ENCODE peak calls at places on chromosomes 4 and X, in six cellular contexts. G is ovary; C is stimulated activated CD4-positive, alpha-beta T cell treated with anti-CD3 and anti-CD28 coated beads, TNF-alpha, amount 100 ng/mL, for 1 hour; W is activated effector memory CD4-positive, alpha-beta T cell treated with Interleukin-2 at 50 U/mL for 16 hours; I is activated naive CD8-positive, alpha-beta T cell treated with anti-CD3 and anti-CD28 coated beads, Interleukin-2, amount 50 U/mL, for 24 hours; D is AG09309. U is an unnamed sample.

GRCh38 chr4:84681488-84682274 is 98.8 kb downstream of the CDS1 start:
- DNase-seq in G (no peak), C (no peak), W (no peak), I (no peak), D (peak; percentile 45), U (no peak)

GRCh38 chrX:24242649-24243556 is 71.0 kb downstream of the SUPT20HL2 start:
- DNase-seq in G (no peak), C (no peak), W (no peak), I (no peak), D (peak; percentile 94), U (no peak)

GRCh38 chrX:39907964-39908616 is 189.7 kb downstream of the BCOR start:
- DNase-seq in G (peak; percentile 72), C (no peak), W (no peak), I (peak; percentile 29), D (peak; percentile 84), U (no peak)

GRCh38 chr4:35709080-35709479 is 535.2 kb downstream of the ARAP2 start:
- DNase-seq in G (no peak), C (no peak), W (no peak), I (no peak), D (no peak), U (no peak)

GRCh38 chr4:1691737-1692373 is 7.7 kb upstream of the FAM53A start:
- DNase-seq in G (no peak), C (no peak), W (no peak), I (no peak), D (no peak), U (no peak)

GRCh38 chr4:164239976-164240375 is 514.0 kb upstream of the SMIM31 start:
- DNase-seq in G (no peak), C (no peak), W (no peak), I (no peak), D (no peak), U (no peak)

GRCh38 chr4:1871471-1872021 is 353 bp downstream of the NSD2 start:
- DNase-seq in G (peak; percentile 59), C (no peak), W (no peak), I (no peak), D (no peak), U (no peak)

GRCh38 chr4:138308421-138308820 is 66.3 kb upstream of the SLC7A11 start:
- DNase-seq in G (no peak), C (no peak), W (no peak), I (no peak), D (no peak), U (no peak)

GRCh38 chr4:26860922-26861433 is 337 bp downstream of the STIM2 start:
- DNase-seq in G (peak; percentile 67), C (no peak), W (peak; percentile 45), I (peak; percentile 54), D (no peak), U (no peak)

GRCh38 chr4:66613591-66613990 is 931.7 kb downstream of the CENPC start:
- DNase-seq in G (no peak), C (no peak), W (no peak), I (no peak), D (no peak), U (no peak)

GRCh38 chr4:56817840-56818491 is 3.5 kb downstream of the SPINK2 start:
- DNase-seq in G (no peak), C (no peak), W (no peak), I (peak; percentile 54), D (no peak), U (no peak)

GRCh38 chrX:46582325-46582724 is 8.8 kb downstream of the CHST7 start:
- DNase-seq in G (no peak), C (no peak), W (no peak), I (no peak), D (no peak), U (no peak)

GRCh38 chrX:17741123-17741511 is 3.8 kb downstream of the SCML1 start:
- DNase-seq in G (no peak), C (no peak), W (no peak), I (no peak), D (no peak), U (no peak)

GRCh38 chrX:46326161-46326560 is 219.1 kb downstream of the ZNF674 start:
- DNase-seq in G (no peak), C (no peak), W (no peak), I (no peak), D (no peak), U (no peak)

GRCh38 chr4:89837385-89837995 is 529 bp upstream of the SNCA start:
- DNase-seq in G (peak; percentile 17), C (no peak), W (no peak), I (peak; percentile 23), D (no peak), U (no peak)

GRCh38 chr4:181909368-181909767 is 333.8 kb upstream of the TENM3 start:
- DNase-seq in G (no peak), C (no peak), W (no peak), I (no peak), D (peak; percentile 55), U (no peak)

GRCh38 chr4:156109943-156110925 is 156.6 kb upstream of the CTSO start:
- DNase-seq in G (no peak), C (no peak), W (no peak), I (no peak), D (no peak), U (no peak)

GRCh38 chrX:68443155-68443868 is 10.0 kb upstream of the OPHN1 start:
- DNase-seq in G (no peak), C (no peak), W (peak; percentile 0), I (no peak), D (no peak), U (no peak)

GRCh38 chr4:82050806-82051205 is 323.0 kb downstream of the HNRNPD start:
- DNase-seq in G (no peak), C (no peak), W (no peak), I (no peak), D (no peak), U (no peak)

GRCh38 chrX:140733766-140734342 is 24.3 kb downstream of the LINC00632 start:
- DNase-seq in G (no peak), C (no peak), W (no peak), I (no peak), D (peak; percentile 13), U (no peak)

GRCh38 chr4:150098214-150098613 is 20.0 kb downstream of the DCLK2 start:
- DNase-seq in G (no peak), C (no peak), W (no peak), I (no peak), D (no peak), U (no peak)

GRCh38 chr4:31185014-31185585 is 464.9 kb downstream of the PCDH7 start:
- DNase-seq in G (no peak), C (no peak), W (no peak), I (no peak), D (no peak), U (no peak)